ENCODE peak calls at places on chromosomes 11 and 22, in eight cellular contexts. U is A549, M is iris pigment epithelial cell, S is posterior vena cava, V is GM03348, E is H9, Q is GM04503, X is HTR-8/SVneo. O is an unnamed sample.

GRCh38 chr22:48635825-48636224 is 1191.8 kb downstream of the BRD1 start:
- DNase-seq in X (no peak), Q (no peak), E (no peak), M (no peak), U (no peak), V (no peak), S (no peak), O (no peak)

GRCh38 chr11:102061276-102061675 is 14.0 kb downstream of the CFAP300 start:
- DNase-seq in U (no peak), E (no peak), V (no peak), M (peak), X (no peak), S (no peak), Q (no peak), O (no peak)

GRCh38 chr11:2522636-2523255 is 77.9 kb downstream of the KCNQ1 start:
- DNase-seq in X (no peak), M (no peak), Q (no peak), S (peak), U (no peak), V (no peak), E (peak), O (no peak)

GRCh38 chr22:49012695-49013094 is 815.0 kb downstream of the BRD1 start:
- DNase-seq in E (no peak), S (no peak), X (no peak), V (no peak), M (no peak), Q (no peak), U (no peak), O (no peak)

GRCh38 chr11:2481253-2481652 is 36.4 kb downstream of the KCNQ1 start:
- DNase-seq in M (no peak), U (no peak), E (no peak), Q (no peak), X (no peak), S (peak), V (no peak), O (no peak)

GRCh38 chr11:495537-495931 is 11.5 kb downstream of the RNH1 start:
- DNase-seq in S (no peak), U (no peak), E (no peak), V (no peak), Q (no peak), X (no peak), M (no peak), O (no peak)

GRCh38 chr11:58177409-58178054 is 11.3 kb upstream of the OR9Q2 start:
- DNase-seq in S (no peak), U (no peak), E (no peak), X (no peak), V (no peak), M (no peak), Q (no peak), O (no peak)

GRCh38 chr11:113773092-113773415 is 438 bp downstream of the ZW10 start:
- DNase-seq in M (peak), X (peak), V (peak), U (no peak), S (no peak), E (no peak), Q (no peak), O (peak)

GRCh38 chr11:35553021-35553420 is 27.6 kb upstream of the PAMR1 start:
- DNase-seq in S (no peak), X (no peak), E (no peak), Q (no peak), M (peak), V (no peak), U (no peak), O (no peak)

GRCh38 chr22:49934144-49934890 is 15.9 kb downstream of the CRELD2 start:
- DNase-seq in S (no peak), V (no peak), X (no peak), M (peak), Q (no peak), E (no peak), U (no peak), O (no peak)

GRCh38 chr11:103591554-103591953 is 444.9 kb upstream of the DDI1 start:
- DNase-seq in Q (no peak), M (peak), S (no peak), X (no peak), U (no peak), V (no peak), E (no peak), O (no peak)

GRCh38 chr22:50544746-50545253 is 899 bp upstream of the KLHDC7B start:
- DNase-seq in M (no peak), X (no peak), Q (no peak), S (no peak), U (no peak), V (no peak), E (no peak), O (no peak)